ENCODE peak calls at places on chromosomes 11 and 22, in ten cellular contexts. L is uterus; U is stimulated activated CD4-positive, alpha-beta T cell treated with anti-CD3 and anti-CD28 coated beads, Interleukin-1b, Interleukin-23, amount 100 ng/mL, for 1 hour; W is body of pancreas; E is activated naive CD4-positive, alpha-beta T cell treated with Interleukin-2 at 50 U/mL for 16 hours; C is T-cell; R is Right ventricle myocardium inferior; K is GM13977; A is GM03348; X is naive thymus-derived CD8-positive, alpha-beta T cell. F is an unnamed sample.

GRCh38 chr22:45688606-45689080 is 17.0 kb downstream of the ATXN10 start:
- DNase-seq in A (peak; percentile 74), W (peak; percentile 14), U (no peak), E (no peak), X (no peak), R (no peak), C (no peak), L (no peak), K (no peak), F (no peak)

GRCh38 chr11:108508653-108509593 is 10.7 kb upstream of the POGLUT3 start:
- DNase-seq in C (no peak), A (no peak), L (no peak), W (no peak), E (no peak), X (no peak), U (no peak), K (no peak), R (no peak), F (no peak)

GRCh38 chr11:116960916-116961315 is 123.5 kb upstream of the APOA1 start:
- DNase-seq in U (no peak), L (no peak), K (no peak), R (no peak), W (peak; percentile 32), X (no peak), C (no peak), A (peak; percentile 67), E (no peak), F (no peak)

GRCh38 chr11:93444671-93445073 is 98.5 kb downstream of the SMCO4 start:
- DNase-seq in X (no peak), W (peak; percentile 53), U (no peak), K (no peak), E (peak; percentile 28), C (peak; percentile 2), A (no peak), R (no peak), L (no peak), F (no peak)

GRCh38 chr11:65858354-65859133 is 564 bp upstream of the CFL1 start:
- DNase-seq in E (no peak), R (no peak), A (no peak), C (no peak), U (no peak), X (no peak), L (no peak), W (no peak), K (peak; percentile 94), F (no peak)

GRCh38 chr11:101446726-101447125 is 137.1 kb downstream of the TRPC6 start:
- DNase-seq in W (no peak), L (no peak), E (no peak), K (no peak), U (no peak), X (no peak), C (no peak), R (no peak), A (peak; percentile 35), F (no peak)

GRCh38 chr22:32634424-32634981 is 159.9 kb downstream of the FBXO7 start:
- DNase-seq in R (no peak), L (no peak), U (no peak), X (no peak), C (no peak), A (no peak), W (no peak), K (no peak), E (no peak), F (no peak)

GRCh38 chr11:64877390-64878222 is 815 bp downstream of the EHD1 start:
- DNase-seq in U (no peak), A (peak; percentile 43), E (peak; percentile 51), C (no peak), R (peak; percentile 73), X (no peak), W (no peak), L (no peak), K (peak; percentile 61), F (no peak)

GRCh38 chr22:27746918-27747317 is 54.6 kb downstream of the MN1 start:
- DNase-seq in W (no peak), R (no peak), L (no peak), U (no peak), K (no peak), A (no peak), C (no peak), E (no peak), X (no peak), F (no peak)

GRCh38 chr11:46119053-46119351 is 2.3 kb downstream of the PHF21A start:
- DNase-seq in E (no peak), U (no peak), A (peak; percentile 12), C (no peak), W (no peak), L (no peak), K (no peak), R (no peak), X (no peak), F (no peak)

GRCh38 chr11:69510471-69511357 is 29.3 kb downstream of the LINC01488 start:
- DNase-seq in L (peak; percentile 6), E (no peak), W (no peak), C (no peak), R (no peak), A (peak; percentile 57), U (no peak), K (no peak), X (no peak), F (no peak)

GRCh38 chr22:19042285-19043110 is 79.7 kb downstream of the DGCR2 start:
- DNase-seq in K (no peak), L (no peak), R (peak; percentile 27), A (no peak), C (no peak), E (no peak), U (no peak), W (no peak), X (no peak), F (no peak)

GRCh38 chr11:33920838-33921613 is 29.1 kb upstream of the LMO2 start:
- DNase-seq in C (no peak), E (peak; percentile 8), A (no peak), K (peak; percentile 51), L (no peak), X (no peak), W (no peak), R (no peak), U (no peak), F (no peak)

GRCh38 chr11:32884770-32885384 is 7.7 kb upstream of the QSER1 start:
- DNase-seq in L (no peak), U (no peak), R (no peak), A (peak; percentile 21), K (no peak), E (no peak), W (no peak), C (no peak), X (no peak), F (no peak)

GRCh38 chr11:2590951-2591754 is 108.6 kb downstream of the KCNQ1OT1 start:
- DNase-seq in X (no peak), U (no peak), R (no peak), A (peak; percentile 5), E (no peak), L (no peak), C (no peak), W (peak; percentile 3), K (peak; percentile 21), F (no peak)

GRCh38 chr22:49960967-49961600 is 512 bp downstream of the PIM3 start:
- DNase-seq in E (peak; percentile 43), X (no peak), R (peak; percentile 81), W (peak; percentile 69), L (peak; percentile 50), U (no peak), K (peak; percentile 63), A (peak; percentile 48), C (no peak), F (peak; percentile 16)

GRCh38 chr11:77174559-77174958 is 46.5 kb downstream of the MYO7A start:
- DNase-seq in E (no peak), X (no peak), W (peak; percentile 61), R (peak; percentile 59), C (no peak), A (no peak), U (no peak), K (no peak), L (no peak), F (no peak)

GRCh38 chr11:36373040-36374010 is 77.2 kb downstream of the PRR5L start:
- DNase-seq in K (no peak), E (no peak), W (no peak), C (no peak), L (no peak), A (no peak), U (no peak), X (no peak), R (no peak), F (no peak)

GRCh38 chr11:44243633-44244343 is 66.2 kb downstream of the ALX4 start:
- DNase-seq in R (no peak), K (no peak), X (no peak), E (no peak), A (peak; percentile 72), C (no peak), L (no peak), W (no peak), U (no peak), F (no peak)

GRCh38 chr22:42303304-42304020 is 33.0 kb upstream of the TCF20 start:
- DNase-seq in C (no peak), X (no peak), E (no peak), A (no peak), R (no peak), U (no peak), K (no peak), L (no peak), W (no peak), F (no peak)